ENCODE peak calls at places on chromosome 18, in ten cellular contexts. F is H9, X is HFF-Myc, Q is osteocyte, N is GM12864, M is kidney epithelial cell, J is GM12878, U is astrocyte of the spinal cord, S is heart left ventricle, T is upper lobe of right lung. W is an unnamed sample.

GRCh38 chr18:48412339-48412929 is 3.3 kb upstream of the ZBTB7C start:
- DNase-seq in F (peak), X (no peak), Q (no peak), N (peak), M (no peak), J (no peak), U (no peak), S (no peak), T (no peak), W (peak)

GRCh38 chr18:7168408-7168807 is 50.8 kb upstream of the LAMA1 start:
- DNase-seq in F (no peak), X (no peak), Q (no peak), N (no peak), M (no peak), J (no peak), U (no peak), S (no peak), T (no peak), W (no peak)

GRCh38 chr18:26185267-26185666 is 41.0 kb upstream of the TAF4B start:
- DNase-seq in F (no peak), X (peak), Q (no peak), N (no peak), M (no peak), J (no peak), U (no peak), S (no peak), T (no peak), W (no peak)

GRCh38 chr18:50560681-50561629 is 1.1 kb downstream of the MAPK4 start:
- DNase-seq in F (peak), X (no peak), Q (no peak), N (no peak), M (no peak), J (no peak), U (no peak), S (no peak), T (no peak), W (no peak)

GRCh38 chr18:48119204-48119603 is 188.7 kb upstream of the SMAD2 start:
- DNase-seq in F (no peak), X (no peak), Q (no peak), N (no peak), M (no peak), J (no peak), U (no peak), S (no peak), T (no peak), W (no peak)

GRCh38 chr18:13452448-13452811 is 233.9 kb downstream of the LDLRAD4 start:
- DNase-seq in F (peak), X (no peak), Q (no peak), N (no peak), M (peak), J (no peak), U (peak), S (no peak), T (no peak), W (peak)

GRCh38 chr18:5515007-5515744 is 28.6 kb downstream of the EPB41L3 start:
- DNase-seq in F (no peak), X (no peak), Q (no peak), N (no peak), M (no peak), J (no peak), U (no peak), S (no peak), T (no peak), W (no peak)

GRCh38 chr18:59905686-59906091 is 5.9 kb downstream of the PMAIP1 start:
- DNase-seq in F (no peak), X (no peak), Q (no peak), N (no peak), M (no peak), J (no peak), U (no peak), S (no peak), T (no peak), W (no peak)

GRCh38 chr18:9707381-9708056 is 582 bp upstream of the RAB31 start:
- DNase-seq in F (no peak), X (no peak), Q (no peak), N (no peak), M (no peak), J (no peak), U (peak), S (no peak), T (no peak), W (no peak)

GRCh38 chr18:9506046-9506792 is 30.9 kb downstream of the RALBP1 start:
- DNase-seq in F (no peak), X (no peak), Q (no peak), N (no peak), M (peak), J (no peak), U (peak), S (no peak), T (no peak), W (no peak)

GRCh38 chr18:34866739-34867138 is 156.6 kb downstream of the DTNA start:
- DNase-seq in F (no peak), X (no peak), Q (no peak), N (no peak), M (no peak), J (no peak), U (peak), S (no peak), T (no peak), W (no peak)

GRCh38 chr18:9944805-9945204 is 31.0 kb downstream of the VAPA start:
- DNase-seq in F (no peak), X (no peak), Q (no peak), N (no peak), M (no peak), J (no peak), U (no peak), S (no peak), T (no peak), W (no peak)

GRCh38 chr18:47150824-47151366 is 595 bp upstream of the HDHD2 start:
- DNase-seq in F (no peak), X (no peak), Q (no peak), N (no peak), M (no peak), J (no peak), U (no peak), S (no peak), T (no peak), W (no peak)

GRCh38 chr18:2994603-2995432 is 18.1 kb downstream of the LPIN2 start:
- DNase-seq in F (no peak), X (no peak), Q (no peak), N (no peak), M (no peak), J (no peak), U (no peak), S (no peak), T (no peak), W (no peak)

GRCh38 chr18:23662309-23663263 is at the start of gene ANKRD29:
- DNase-seq in F (peak), X (no peak), Q (no peak), N (no peak), M (no peak), J (no peak), U (peak), S (peak), T (peak), W (peak)

GRCh38 chr18:30142248-30142647 is 900.3 kb downstream of the DSC3 start:
- DNase-seq in F (no peak), X (no peak), Q (no peak), N (no peak), M (no peak), J (no peak), U (no peak), S (no peak), T (no peak), W (no peak)

GRCh38 chr18:70956554-70956953 is 667.7 kb downstream of the SOCS6 start:
- DNase-seq in F (no peak), X (no peak), Q (no peak), N (no peak), M (no peak), J (no peak), U (no peak), S (no peak), T (no peak), W (no peak)

GRCh38 chr18:78605255-78605654 is 374.4 kb upstream of the SALL3 start:
- DNase-seq in F (peak), X (no peak), Q (peak), N (no peak), M (no peak), J (no peak), U (no peak), S (no peak), T (no peak), W (no peak)

GRCh38 chr18:44818668-44819403 is 138.1 kb downstream of the SETBP1 start:
- DNase-seq in F (no peak), X (no peak), Q (no peak), N (no peak), M (no peak), J (no peak), U (no peak), S (no peak), T (no peak), W (no peak)

GRCh38 chr18:58161659-58162058 is 117.6 kb downstream of the NEDD4L start:
- DNase-seq in F (peak), X (no peak), Q (no peak), N (no peak), M (no peak), J (no peak), U (no peak), S (no peak), T (no peak), W (no peak)

GRCh38 chr18:50896093-50896492 is 17.2 kb downstream of the ME2 start:
- DNase-seq in F (no peak), X (no peak), Q (no peak), N (no peak), M (no peak), J (no peak), U (no peak), S (no peak), T (no peak), W (no peak)

GRCh38 chr18:8685141-8685913 is 20.0 kb upstream of the MTCL1 start:
- DNase-seq in F (no peak), X (no peak), Q (peak), N (no peak), M (no peak), J (no peak), U (peak), S (no peak), T (no peak), W (no peak)

GRCh38 chr18:33937270-33937816 is 287.4 kb downstream of the NOL4 start:
- DNase-seq in F (no peak), X (no peak), Q (no peak), N (no peak), M (no peak), J (peak), U (no peak), S (no peak), T (no peak), W (no peak)

GRCh38 chr18:74139888-74140287 is 7.7 kb downstream of the FBXO15 start:
- DNase-seq in F (no peak), X (no peak), Q (no peak), N (no peak), M (no peak), J (no peak), U (peak), S (no peak), T (no peak), W (no peak)

GRCh38 chr18:69400976-69401474 is 337 bp downstream of the DOK6 start:
- DNase-seq in F (no peak), X (no peak), Q (no peak), N (no peak), M (no peak), J (no peak), U (peak), S (peak), T (peak), W (no peak)

GRCh38 chr18:13381907-13382682 is 163.5 kb downstream of the LDLRAD4 start:
- DNase-seq in F (no peak), X (peak), Q (peak), N (no peak), M (peak), J (no peak), U (peak), S (peak), T (peak), W (no peak)

GRCh38 chr18:64330161-64330560 is 181.3 kb upstream of the LINC00305 start:
- DNase-seq in F (peak), X (no peak), Q (no peak), N (no peak), M (no peak), J (no peak), U (no peak), S (no peak), T (no peak), W (no peak)

GRCh38 chr18:74567805-74568204 is 29.9 kb upstream of the ZNF407 start:
- DNase-seq in F (no peak), X (no peak), Q (no peak), N (no peak), M (no peak), J (no peak), U (no peak), S (no peak), T (no peak), W (no peak)

GRCh38 chr18:26480897-26481795 is 67.2 kb downstream of the KCTD1 start:
- DNase-seq in F (no peak), X (peak), Q (no peak), N (no peak), M (peak), J (no peak), U (peak), S (no peak), T (no peak), W (no peak)

GRCh38 chr18:79715280-79715679 is 35.7 kb downstream of the CTDP1 start:
- DNase-seq in F (no peak), X (no peak), Q (no peak), N (no peak), M (no peak), J (no peak), U (no peak), S (no peak), T (no peak), W (no peak)
- TF ChIP-seq CTCF in F (no peak), X (no peak), Q (no peak), N (no peak), M (no peak), J (no peak), U (no peak), S (no peak), T (no peak), W (no peak)

GRCh38 chr18:57026316-57026715 is 120.6 kb upstream of the BOD1L2 start:
- DNase-seq in F (no peak), X (no peak), Q (no peak), N (no peak), M (no peak), J (no peak), U (no peak), S (no peak), T (no peak), W (no peak)

GRCh38 chr18:57030417-57030816 is 116.5 kb upstream of the BOD1L2 start:
- DNase-seq in F (no peak), X (no peak), Q (no peak), N (no peak), M (no peak), J (no peak), U (no peak), S (no peak), T (no peak), W (no peak)

GRCh38 chr18:57025525-57025924 is 121.4 kb upstream of the BOD1L2 start:
- DNase-seq in F (no peak), X (no peak), Q (no peak), N (no peak), M (no peak), J (no peak), U (no peak), S (no peak), T (no peak), W (no peak)

GRCh38 chr18:57027190-57027708 is 119.6 kb upstream of the BOD1L2 start:
- DNase-seq in F (no peak), X (no peak), Q (no peak), N (no peak), M (no peak), J (no peak), U (no peak), S (no peak), T (no peak), W (no peak)

GRCh38 chr18:57029761-57030160 is 117.1 kb upstream of the BOD1L2 start:
- DNase-seq in F (peak), X (no peak), Q (no peak), N (no peak), M (no peak), J (no peak), U (no peak), S (no peak), T (no peak), W (no peak)
- TF ChIP-seq CTCF in F (peak), X (peak), Q (no peak), N (no peak), M (no peak), J (peak), U (no peak), S (no peak), T (no peak), W (peak)

GRCh38 chr18:31555971-31556747 is 35.5 kb upstream of the TTR start:
- DNase-seq in F (no peak), X (peak), Q (no peak), N (peak), M (peak), J (peak), U (peak), S (no peak), T (no peak), W (peak)
- TF ChIP-seq CTCF in F (peak), X (peak), Q (peak), N (peak), M (peak), J (peak), U (peak), S (peak), T (peak), W (peak)

GRCh38 chr18:32889620-32890593 is 117.1 kb upstream of the KLHL14 start:
- DNase-seq in F (peak), X (no peak), Q (no peak), N (no peak), M (no peak), J (no peak), U (no peak), S (no peak), T (no peak), W (no peak)

GRCh38 chr18:32893915-32894314 is 121.1 kb upstream of the KLHL14 start:
- DNase-seq in F (no peak), X (no peak), Q (no peak), N (no peak), M (no peak), J (no peak), U (no peak), S (no peak), T (no peak), W (no peak)

GRCh38 chr18:32891130-32891529 is 118.3 kb upstream of the KLHL14 start:
- DNase-seq in F (no peak), X (no peak), Q (no peak), N (no peak), M (no peak), J (no peak), U (no peak), S (no peak), T (no peak), W (peak)

GRCh38 chr18:32888311-32888710 is 115.5 kb upstream of the KLHL14 start:
- DNase-seq in F (no peak), X (no peak), Q (no peak), N (no peak), M (no peak), J (no peak), U (no peak), S (no peak), T (no peak), W (no peak)

DNA sequence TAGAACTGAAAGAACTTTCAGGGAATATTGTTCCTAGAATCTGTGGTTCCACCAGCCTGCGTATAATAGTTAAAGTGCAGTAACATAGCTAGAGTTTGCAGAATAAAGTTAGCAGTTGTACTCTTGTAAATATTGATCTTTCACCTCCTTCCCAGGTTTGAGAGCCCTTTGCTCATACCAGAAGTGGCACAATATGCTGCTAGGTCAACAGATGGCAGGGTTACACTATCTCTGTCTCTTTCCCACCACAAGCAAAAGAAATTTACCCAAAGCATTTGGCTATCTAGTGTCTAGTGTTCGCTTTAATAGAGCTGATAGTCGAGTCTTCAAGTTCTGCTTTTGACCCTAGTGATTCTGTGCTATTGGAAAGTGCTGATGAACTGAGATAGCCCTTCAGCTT is 119.0 kb upstream of the KLHL14 start:
- DNase-seq in F (no peak), X (no peak), Q (no peak), N (no peak), M (no peak), J (no peak), U (no peak), S (no peak), T (no peak), W (no peak)
- TF ChIP-seq CTCF in F (no peak), X (no peak), Q (no peak), N (no peak), M (no peak), J (no peak), U (no peak), S (no peak), T (no peak), W (peak)

GRCh38 chr18:63130176-63130575 is 189.4 kb downstream of the BCL2 start:
- DNase-seq in F (no peak), X (no peak), Q (no peak), N (no peak), M (no peak), J (no peak), U (no peak), S (no peak), T (no peak), W (no peak)

GRCh38 chr18:63131944-63132818 is 187.4 kb downstream of the BCL2 start:
- DNase-seq in F (no peak), X (no peak), Q (no peak), N (no peak), M (no peak), J (no peak), U (no peak), S (no peak), T (no peak), W (no peak)

GRCh38 chr18:63128242-63128967 is 191.2 kb downstream of the BCL2 start:
- DNase-seq in F (no peak), X (no peak), Q (no peak), N (no peak), M (no peak), J (no peak), U (no peak), S (no peak), T (no peak), W (no peak)

GRCh38 chr18:63132819-63133200 is 186.8 kb downstream of the BCL2 start:
- DNase-seq in F (no peak), X (no peak), Q (no peak), N (no peak), M (no peak), J (no peak), U (no peak), S (no peak), T (no peak), W (no peak)

DNA sequence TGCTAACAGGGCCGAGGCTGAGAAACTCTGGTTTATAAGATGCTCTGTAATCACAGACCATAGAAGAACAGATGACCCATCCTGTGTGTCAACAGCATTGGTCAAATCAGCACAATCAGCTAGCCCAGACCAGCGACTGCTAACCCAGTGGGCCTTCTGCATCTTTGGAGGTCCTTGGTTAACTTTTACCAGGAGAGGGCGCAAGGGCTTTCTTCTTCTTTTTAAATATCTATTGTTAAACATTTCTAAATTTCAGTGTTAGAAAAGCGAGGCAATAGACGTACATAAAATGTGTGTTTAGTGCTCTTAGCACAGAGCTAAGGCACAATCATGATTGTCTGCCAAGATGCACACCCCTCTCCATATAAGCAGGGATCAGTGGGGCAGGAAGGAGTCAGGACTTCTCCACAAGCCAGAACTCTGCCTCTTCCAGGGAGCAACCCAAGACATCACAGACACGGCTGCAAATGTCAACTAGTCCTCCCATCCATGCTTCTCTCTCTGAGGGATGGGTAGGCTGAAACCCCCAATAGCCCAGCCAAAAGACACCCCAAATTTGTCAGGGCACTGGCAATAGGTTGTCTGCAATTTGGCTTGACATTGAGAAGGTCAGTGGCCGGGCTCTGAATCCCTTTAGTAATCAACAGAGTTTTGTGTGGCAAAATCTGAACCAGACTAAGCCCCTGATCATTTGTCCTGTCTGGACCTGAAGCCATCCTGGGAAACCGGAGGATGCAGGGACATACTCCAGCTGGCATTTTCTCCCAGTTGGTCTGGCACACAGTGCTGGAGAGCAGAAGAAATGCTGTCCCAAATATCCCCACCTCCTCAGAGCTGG is 188.2 kb downstream of the BCL2 start:
- DNase-seq in F (peak), X (peak), Q (no peak), N (no peak), M (no peak), J (no peak), U (peak), S (no peak), T (no peak), W (peak)
- TF ChIP-seq CTCF in F (peak), X (peak), Q (peak), N (peak), M (peak), J (peak), U (peak), S (peak), T (peak), W (peak)